ENCODE peak calls at places on chromosomes 3 and 15, in five cellular contexts. One of them, this sample, is unnamed.

GRCh38 chr3:174242311-174243041 is 616.7 kb upstream of the NAALADL2 start:
- DNase-seq in SHP77: no peak
- DNase-seq in stimulated activated naive CD8-positive, alpha-beta T cell treated with anti-CD3 and anti-CD28 coated beads, Interleukin-15, amount 100 ng/mL, for 72 hours: no peak
- DNase-seq in aorta: peak
- DNase-seq in activated B cell treated with CpG ODN at 0.5 μM for 24 hours: no peak
- DNase-seq in this sample: no peak

GRCh38 chr3:66376568-66376967 is 124.3 kb downstream of the LRIG1 start:
- DNase-seq in SHP77: no peak
- DNase-seq in stimulated activated naive CD8-positive, alpha-beta T cell treated with anti-CD3 and anti-CD28 coated beads, Interleukin-15, amount 100 ng/mL, for 72 hours: no peak
- DNase-seq in aorta: no peak
- DNase-seq in activated B cell treated with CpG ODN at 0.5 μM for 24 hours: no peak
- DNase-seq in this sample: no peak

GRCh38 chr3:71166839-71167238 is 416.7 kb downstream of the FOXP1 start:
- DNase-seq in SHP77: peak
- DNase-seq in stimulated activated naive CD8-positive, alpha-beta T cell treated with anti-CD3 and anti-CD28 coated beads, Interleukin-15, amount 100 ng/mL, for 72 hours: no peak
- DNase-seq in aorta: no peak
- DNase-seq in activated B cell treated with CpG ODN at 0.5 μM for 24 hours: no peak
- DNase-seq in this sample: no peak

GRCh38 chr3:56369914-56370313 is 98.4 kb downstream of the ERC2 start:
- DNase-seq in SHP77: no peak
- DNase-seq in stimulated activated naive CD8-positive, alpha-beta T cell treated with anti-CD3 and anti-CD28 coated beads, Interleukin-15, amount 100 ng/mL, for 72 hours: no peak
- DNase-seq in aorta: no peak
- DNase-seq in activated B cell treated with CpG ODN at 0.5 μM for 24 hours: no peak
- DNase-seq in this sample: no peak

GRCh38 chr3:51813539-51813938 is 34.5 kb upstream of the IQCF6 start:
- DNase-seq in SHP77: no peak
- DNase-seq in stimulated activated naive CD8-positive, alpha-beta T cell treated with anti-CD3 and anti-CD28 coated beads, Interleukin-15, amount 100 ng/mL, for 72 hours: no peak
- DNase-seq in aorta: no peak
- DNase-seq in activated B cell treated with CpG ODN at 0.5 μM for 24 hours: no peak
- DNase-seq in this sample: no peak

GRCh38 chr3:170907519-170908234 is 760 bp downstream of the EIF5A2 start:
- DNase-seq in SHP77: no peak
- DNase-seq in stimulated activated naive CD8-positive, alpha-beta T cell treated with anti-CD3 and anti-CD28 coated beads, Interleukin-15, amount 100 ng/mL, for 72 hours: peak
- DNase-seq in aorta: no peak
- DNase-seq in activated B cell treated with CpG ODN at 0.5 μM for 24 hours: no peak
- DNase-seq in this sample: peak

GRCh38 chr3:175489406-175489805 is 630.3 kb downstream of the NAALADL2 start:
- DNase-seq in SHP77: no peak
- DNase-seq in stimulated activated naive CD8-positive, alpha-beta T cell treated with anti-CD3 and anti-CD28 coated beads, Interleukin-15, amount 100 ng/mL, for 72 hours: no peak
- DNase-seq in aorta: no peak
- DNase-seq in activated B cell treated with CpG ODN at 0.5 μM for 24 hours: no peak
- DNase-seq in this sample: no peak

GRCh38 chr3:10702961-10703740 is 112.9 kb upstream of the SLC6A11 start:
- DNase-seq in SHP77: no peak
- DNase-seq in stimulated activated naive CD8-positive, alpha-beta T cell treated with anti-CD3 and anti-CD28 coated beads, Interleukin-15, amount 100 ng/mL, for 72 hours: no peak
- DNase-seq in aorta: no peak
- DNase-seq in activated B cell treated with CpG ODN at 0.5 μM for 24 hours: no peak
- DNase-seq in this sample: no peak

GRCh38 chr3:139020868-139021234 is at the start of gene PRR23B:
- DNase-seq in SHP77: no peak
- DNase-seq in stimulated activated naive CD8-positive, alpha-beta T cell treated with anti-CD3 and anti-CD28 coated beads, Interleukin-15, amount 100 ng/mL, for 72 hours: no peak
- DNase-seq in aorta: no peak
- DNase-seq in activated B cell treated with CpG ODN at 0.5 μM for 24 hours: no peak
- DNase-seq in this sample: no peak

GRCh38 chr3:73614385-73614784 is 10.4 kb downstream of the PDZRN3 start:
- DNase-seq in SHP77: no peak
- DNase-seq in stimulated activated naive CD8-positive, alpha-beta T cell treated with anti-CD3 and anti-CD28 coated beads, Interleukin-15, amount 100 ng/mL, for 72 hours: no peak
- DNase-seq in aorta: no peak
- DNase-seq in activated B cell treated with CpG ODN at 0.5 μM for 24 hours: no peak
- DNase-seq in this sample: no peak

GRCh38 chr15:36982441-36982840 is 117.9 kb downstream of the MEIS2 start:
- DNase-seq in SHP77: no peak
- DNase-seq in stimulated activated naive CD8-positive, alpha-beta T cell treated with anti-CD3 and anti-CD28 coated beads, Interleukin-15, amount 100 ng/mL, for 72 hours: no peak
- DNase-seq in aorta: no peak
- DNase-seq in activated B cell treated with CpG ODN at 0.5 μM for 24 hours: no peak
- DNase-seq in this sample: no peak

GRCh38 chr3:179036226-179036625 is 35.4 kb downstream of the ZMAT3 start:
- DNase-seq in SHP77: no peak
- DNase-seq in stimulated activated naive CD8-positive, alpha-beta T cell treated with anti-CD3 and anti-CD28 coated beads, Interleukin-15, amount 100 ng/mL, for 72 hours: no peak
- DNase-seq in aorta: no peak
- DNase-seq in activated B cell treated with CpG ODN at 0.5 μM for 24 hours: no peak
- DNase-seq in this sample: no peak

GRCh38 chr15:69893863-69894262 is 203.9 kb downstream of the TLE3 start:
- DNase-seq in SHP77: no peak
- DNase-seq in stimulated activated naive CD8-positive, alpha-beta T cell treated with anti-CD3 and anti-CD28 coated beads, Interleukin-15, amount 100 ng/mL, for 72 hours: no peak
- DNase-seq in aorta: no peak
- DNase-seq in activated B cell treated with CpG ODN at 0.5 μM for 24 hours: no peak
- DNase-seq in this sample: no peak

GRCh38 chr15:89442671-89443307 is 53.6 kb downstream of the RHCG start:
- DNase-seq in SHP77: peak
- DNase-seq in stimulated activated naive CD8-positive, alpha-beta T cell treated with anti-CD3 and anti-CD28 coated beads, Interleukin-15, amount 100 ng/mL, for 72 hours: peak
- DNase-seq in aorta: no peak
- DNase-seq in activated B cell treated with CpG ODN at 0.5 μM for 24 hours: peak
- DNase-seq in this sample: peak

GRCh38 chr15:40737048-40737447 is 18.0 kb downstream of the RMDN3 start:
- DNase-seq in SHP77: no peak
- DNase-seq in stimulated activated naive CD8-positive, alpha-beta T cell treated with anti-CD3 and anti-CD28 coated beads, Interleukin-15, amount 100 ng/mL, for 72 hours: no peak
- DNase-seq in aorta: no peak
- DNase-seq in activated B cell treated with CpG ODN at 0.5 μM for 24 hours: no peak
- DNase-seq in this sample: no peak

GRCh38 chr3:14374444-14374883 is 27.9 kb upstream of the SLC6A6 start:
- DNase-seq in SHP77: no peak
- DNase-seq in stimulated activated naive CD8-positive, alpha-beta T cell treated with anti-CD3 and anti-CD28 coated beads, Interleukin-15, amount 100 ng/mL, for 72 hours: no peak
- DNase-seq in aorta: peak
- DNase-seq in activated B cell treated with CpG ODN at 0.5 μM for 24 hours: no peak
- DNase-seq in this sample: no peak

GRCh38 chr3:105274958-105275357 is 91.8 kb upstream of the ALCAM start:
- DNase-seq in SHP77: no peak
- DNase-seq in stimulated activated naive CD8-positive, alpha-beta T cell treated with anti-CD3 and anti-CD28 coated beads, Interleukin-15, amount 100 ng/mL, for 72 hours: no peak
- DNase-seq in aorta: no peak
- DNase-seq in activated B cell treated with CpG ODN at 0.5 μM for 24 hours: no peak
- DNase-seq in this sample: no peak

GRCh38 chr3:129599607-129600006 is 6.9 kb downstream of the PLXND1 start:
- DNase-seq in SHP77: no peak
- DNase-seq in stimulated activated naive CD8-positive, alpha-beta T cell treated with anti-CD3 and anti-CD28 coated beads, Interleukin-15, amount 100 ng/mL, for 72 hours: no peak
- DNase-seq in aorta: peak
- DNase-seq in activated B cell treated with CpG ODN at 0.5 μM for 24 hours: no peak
- DNase-seq in this sample: no peak

GRCh38 chr15:56032366-56032765 is 39.0 kb upstream of the NEDD4 start:
- DNase-seq in SHP77: no peak
- DNase-seq in stimulated activated naive CD8-positive, alpha-beta T cell treated with anti-CD3 and anti-CD28 coated beads, Interleukin-15, amount 100 ng/mL, for 72 hours: no peak
- DNase-seq in aorta: no peak
- DNase-seq in activated B cell treated with CpG ODN at 0.5 μM for 24 hours: no peak
- DNase-seq in this sample: no peak

GRCh38 chr3:135637033-135637432 is 328.5 kb upstream of the PPP2R3A start:
- DNase-seq in SHP77: no peak
- DNase-seq in stimulated activated naive CD8-positive, alpha-beta T cell treated with anti-CD3 and anti-CD28 coated beads, Interleukin-15, amount 100 ng/mL, for 72 hours: no peak
- DNase-seq in aorta: no peak
- DNase-seq in activated B cell treated with CpG ODN at 0.5 μM for 24 hours: no peak
- DNase-seq in this sample: no peak

GRCh38 chr3:25493246-25493645 is 65.2 kb downstream of the RARB start:
- DNase-seq in SHP77: no peak
- DNase-seq in stimulated activated naive CD8-positive, alpha-beta T cell treated with anti-CD3 and anti-CD28 coated beads, Interleukin-15, amount 100 ng/mL, for 72 hours: no peak
- DNase-seq in aorta: no peak
- DNase-seq in activated B cell treated with CpG ODN at 0.5 μM for 24 hours: no peak
- DNase-seq in this sample: no peak

GRCh38 chr15:75966073-75966472 is 46.2 kb downstream of the NRG4 start:
- DNase-seq in SHP77: no peak
- DNase-seq in stimulated activated naive CD8-positive, alpha-beta T cell treated with anti-CD3 and anti-CD28 coated beads, Interleukin-15, amount 100 ng/mL, for 72 hours: no peak
- DNase-seq in aorta: no peak
- DNase-seq in activated B cell treated with CpG ODN at 0.5 μM for 24 hours: no peak
- DNase-seq in this sample: no peak

GRCh38 chr3:52843116-52843865 is 8.5 kb upstream of the MUSTN1 start:
- DNase-seq in SHP77: no peak
- DNase-seq in stimulated activated naive CD8-positive, alpha-beta T cell treated with anti-CD3 and anti-CD28 coated beads, Interleukin-15, amount 100 ng/mL, for 72 hours: no peak
- DNase-seq in aorta: no peak
- DNase-seq in activated B cell treated with CpG ODN at 0.5 μM for 24 hours: no peak
- DNase-seq in this sample: no peak

GRCh38 chr15:84785053-84785452 is 32.1 kb upstream of the ALPK3 start:
- DNase-seq in SHP77: no peak
- DNase-seq in stimulated activated naive CD8-positive, alpha-beta T cell treated with anti-CD3 and anti-CD28 coated beads, Interleukin-15, amount 100 ng/mL, for 72 hours: no peak
- DNase-seq in aorta: no peak
- DNase-seq in activated B cell treated with CpG ODN at 0.5 μM for 24 hours: no peak
- DNase-seq in this sample: no peak

GRCh38 chr3:179146911-179147570 is 1.1 kb upstream of the PIK3CA start:
- DNase-seq in SHP77: peak
- DNase-seq in stimulated activated naive CD8-positive, alpha-beta T cell treated with anti-CD3 and anti-CD28 coated beads, Interleukin-15, amount 100 ng/mL, for 72 hours: no peak
- DNase-seq in aorta: no peak
- DNase-seq in activated B cell treated with CpG ODN at 0.5 μM for 24 hours: no peak
- DNase-seq in this sample: no peak

GRCh38 chr15:101614001-101614585 is 38.1 kb downstream of the TM2D3 start:
- DNase-seq in SHP77: no peak
- DNase-seq in stimulated activated naive CD8-positive, alpha-beta T cell treated with anti-CD3 and anti-CD28 coated beads, Interleukin-15, amount 100 ng/mL, for 72 hours: no peak
- DNase-seq in aorta: no peak
- DNase-seq in activated B cell treated with CpG ODN at 0.5 μM for 24 hours: no peak
- DNase-seq in this sample: no peak

GRCh38 chr3:42657675-42658074 is 4.2 kb downstream of the ZBTB47 start:
- DNase-seq in SHP77: no peak
- DNase-seq in stimulated activated naive CD8-positive, alpha-beta T cell treated with anti-CD3 and anti-CD28 coated beads, Interleukin-15, amount 100 ng/mL, for 72 hours: no peak
- DNase-seq in aorta: no peak
- DNase-seq in activated B cell treated with CpG ODN at 0.5 μM for 24 hours: no peak
- DNase-seq in this sample: no peak

GRCh38 chr3:10744098-10744465 is 71.9 kb upstream of the SLC6A11 start:
- DNase-seq in SHP77: peak
- DNase-seq in stimulated activated naive CD8-positive, alpha-beta T cell treated with anti-CD3 and anti-CD28 coated beads, Interleukin-15, amount 100 ng/mL, for 72 hours: peak
- DNase-seq in aorta: no peak
- DNase-seq in activated B cell treated with CpG ODN at 0.5 μM for 24 hours: no peak
- DNase-seq in this sample: no peak

GRCh38 chr3:8658326-8659212 is 14.0 kb upstream of the SSUH2 start:
- DNase-seq in SHP77: peak
- DNase-seq in stimulated activated naive CD8-positive, alpha-beta T cell treated with anti-CD3 and anti-CD28 coated beads, Interleukin-15, amount 100 ng/mL, for 72 hours: no peak
- DNase-seq in aorta: peak
- DNase-seq in activated B cell treated with CpG ODN at 0.5 μM for 24 hours: peak
- DNase-seq in this sample: no peak

GRCh38 chr15:66253296-66253642 is 281 bp downstream of the MEGF11 start:
- DNase-seq in SHP77: peak
- DNase-seq in stimulated activated naive CD8-positive, alpha-beta T cell treated with anti-CD3 and anti-CD28 coated beads, Interleukin-15, amount 100 ng/mL, for 72 hours: no peak
- DNase-seq in aorta: no peak
- DNase-seq in activated B cell treated with CpG ODN at 0.5 μM for 24 hours: no peak
- DNase-seq in this sample: no peak

GRCh38 chr15:99467861-99468460 is 97.8 kb upstream of the MEF2A start:
- DNase-seq in SHP77: no peak
- DNase-seq in stimulated activated naive CD8-positive, alpha-beta T cell treated with anti-CD3 and anti-CD28 coated beads, Interleukin-15, amount 100 ng/mL, for 72 hours: no peak
- DNase-seq in aorta: no peak
- DNase-seq in activated B cell treated with CpG ODN at 0.5 μM for 24 hours: no peak
- DNase-seq in this sample: no peak

GRCh38 chr15:24617646-24618045 is 57.9 kb upstream of the NPAP1 start:
- DNase-seq in SHP77: no peak
- DNase-seq in stimulated activated naive CD8-positive, alpha-beta T cell treated with anti-CD3 and anti-CD28 coated beads, Interleukin-15, amount 100 ng/mL, for 72 hours: no peak
- DNase-seq in aorta: no peak
- DNase-seq in activated B cell treated with CpG ODN at 0.5 μM for 24 hours: no peak
- DNase-seq in this sample: no peak

GRCh38 chr15:71548317-71548908 is 261.9 kb upstream of the NR2E3 start:
- DNase-seq in SHP77: no peak
- DNase-seq in stimulated activated naive CD8-positive, alpha-beta T cell treated with anti-CD3 and anti-CD28 coated beads, Interleukin-15, amount 100 ng/mL, for 72 hours: no peak
- DNase-seq in aorta: no peak
- DNase-seq in activated B cell treated with CpG ODN at 0.5 μM for 24 hours: no peak
- DNase-seq in this sample: no peak